ENCODE peak calls at places on chromosomes 2 and 18, in five cellular contexts. H, V, B, A and D are unnamed samples.

GRCh38 chr18:26549486-26550435 is 1.4 kb upstream of the KCTD1 start:
- DNase-seq in H (no peak), V (peak; percentile 56), B (no peak), A (peak; percentile 59), D (no peak)

GRCh38 chr2:48768669-48769068 is 13.1 kb upstream of the LHCGR start:
- DNase-seq in H (no peak), V (no peak), B (no peak), A (no peak), D (no peak)

GRCh38 chr2:216695401-216695821 is at the start of gene IGFBP5:
- DNase-seq in H (peak; percentile 55), V (peak; percentile 61), B (no peak), A (peak; percentile 97), D (no peak)

GRCh38 chr2:64371727-64372126 is 82.2 kb upstream of the LGALSL start:
- DNase-seq in H (no peak), V (no peak), B (no peak), A (no peak), D (no peak)

GRCh38 chr2:1591978-1592907 is 152.1 kb downstream of the PXDN start:
- DNase-seq in H (peak; percentile 46), V (peak; percentile 41), B (no peak), A (peak; percentile 85), D (no peak)

GRCh38 chr18:9323750-9324445 is 10.7 kb upstream of the TWSG1 start:
- DNase-seq in H (no peak), V (peak; percentile 14), B (no peak), A (no peak), D (no peak)

GRCh38 chr2:152098798-152099654 is at the start of gene CACNB4:
- DNase-seq in H (no peak), V (peak; percentile 14), B (no peak), A (peak; percentile 18), D (no peak)

GRCh38 chr2:171895781-171896180 is 1.7 kb upstream of the SLC25A12 start:
- DNase-seq in H (no peak), V (no peak), B (no peak), A (no peak), D (no peak)

GRCh38 chr18:54004828-54005227 is 219.6 kb downstream of the MBD2 start:
- DNase-seq in H (no peak), V (no peak), B (no peak), A (no peak), D (no peak)

GRCh38 chr2:101442042-101442666 is 32.8 kb downstream of the RFX8 start:
- DNase-seq in H (no peak), V (no peak), B (no peak), A (no peak), D (no peak)

GRCh38 chr18:5967007-5967406 is 71.7 kb upstream of the TMEM200C start:
- DNase-seq in H (no peak), V (no peak), B (no peak), A (no peak), D (no peak)

GRCh38 chr2:135657806-135658582 is 83.7 kb upstream of the UBXN4 start:
- DNase-seq in H (no peak), V (no peak), B (peak; percentile 69), A (no peak), D (peak; percentile 20)

GRCh38 chr18:67654101-67654500 is 137.6 kb upstream of the DSEL start:
- DNase-seq in H (no peak), V (no peak), B (no peak), A (no peak), D (no peak)

GRCh38 chr2:6965071-6965795 is 48.0 kb downstream of the RNF144A start:
- DNase-seq in H (no peak), V (no peak), B (no peak), A (no peak), D (no peak)

GRCh38 chr18:58462975-58463374 is 165.9 kb downstream of the ALPK2 start:
- DNase-seq in H (no peak), V (no peak), B (no peak), A (no peak), D (no peak)

GRCh38 chr2:110691612-110692258 is 13.9 kb upstream of the BUB1 start:
- DNase-seq in H (no peak), V (no peak), B (no peak), A (no peak), D (no peak)

GRCh38 chr2:71716697-71717624 is 263.6 kb downstream of the DYSF start:
- DNase-seq in H (peak; percentile 94), V (peak; percentile 62), B (no peak), A (peak; percentile 57), D (no peak)

GRCh38 chr2:38747819-38748218 is 3.3 kb downstream of the SRSF7 start:
- DNase-seq in H (no peak), V (no peak), B (no peak), A (no peak), D (no peak)

GRCh38 chr2:88452980-88453582 is 588 bp upstream of the FOXI3 start:
- DNase-seq in H (no peak), V (no peak), B (no peak), A (no peak), D (no peak)
- H3K4me3 ChIP-seq in H (peak overlapping the region; percentile 53), V (no peak overlapping the region), B (no peak overlapping the region), A (no peak overlapping the region), D (no peak overlapping the region)

GRCh38 chr2:10370390-10370789 is 67.7 kb downstream of the HPCAL1 start:
- DNase-seq in H (no peak), V (no peak), B (no peak), A (no peak), D (no peak)
- H3K27ac ChIP-seq in H (no peak overlapping the region), V (peak overlapping the region; percentile 67), B (no peak overlapping the region), A (no peak overlapping the region), D (no peak overlapping the region)

GRCh38 chr18:10942998-10943397 is 206.4 kb downstream of the PIEZO2 start:
- DNase-seq in H (no peak), V (no peak), B (no peak), A (no peak), D (no peak)
- H3K9me3 ChIP-seq in H (peaks cover 22% of the 10 kb centered on the region), V (no peaks in the 10 kb centered on the region), B (no peaks in the 10 kb centered on the region), A (peaks cover 13% of the 10 kb centered on the region), D (no peaks in the 10 kb centered on the region)

GRCh38 chr18:74291771-74292540 is at the start of gene CYB5A:
- DNase-seq in H (peak; percentile 89), V (peak; percentile 99), B (peak; percentile 97), A (peak; percentile 100), D (peak; percentile 97)
- H3K4me3 ChIP-seq in H (peak within 1 kb of the TSS; percentile 98), V (peak within 1 kb of the TSS; percentile 72), B (peak within 1 kb of the TSS; percentile 90), A (peak within 1 kb of the TSS; percentile 62), D (peak within 1 kb of the TSS; percentile 83)

DNA sequence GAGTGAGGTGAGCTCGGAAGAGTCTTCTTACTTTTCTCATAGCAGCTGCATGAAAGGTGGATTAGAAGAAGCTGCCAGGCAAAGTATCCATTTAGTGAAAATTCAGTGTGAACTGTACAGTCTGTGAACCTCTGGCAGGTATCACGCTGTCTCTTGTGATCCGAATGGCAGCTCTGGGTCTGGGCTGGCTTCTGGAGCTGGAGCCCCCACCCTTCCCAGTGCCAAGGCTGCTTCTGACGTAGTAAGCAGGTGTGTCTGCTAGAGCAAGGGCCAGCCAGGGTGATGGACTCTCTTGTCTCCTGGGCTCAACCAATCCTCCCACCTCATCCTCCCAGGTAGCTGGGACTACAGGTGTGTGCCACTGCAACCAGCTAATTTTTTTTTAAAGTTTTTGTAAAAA is 14.0 kb upstream of the NTSR2 start:
- DNase-seq in H (no peak), V (no peak), B (no peak), A (no peak), D (no peak)
- H3K27ac ChIP-seq in H (no peak overlapping the region), V (no peak overlapping the region), B (no peak overlapping the region), A (no peak overlapping the region), D (no peak overlapping the region)